ENCODE peak calls at places on chromosomes 11 and 22, in nine cellular contexts. D is activated T-cell treated with anti-CD3 and anti-CD28 coated beads, Interleukin-2, amount 50 U/mL, for 48 hours; T is activated naive CD8-positive, alpha-beta T cell treated with anti-CD3 and anti-CD28 coated beads, Interleukin-2, amount 50 U/mL, for 16 hours; F is HFF-Myc; Z is cardiac septum; L is dorsolateral prefrontal cortex; R is osteocyte; A is mucosa of gallbladder; G is memory B cell. Q is an unnamed sample.

GRCh38 chr11:47233989-47234668 is 14.5 kb downstream of the ACP2 start:
- DNase-seq in D (no peak), T (no peak), F (no peak), Z (no peak), L (no peak), R (no peak), A (no peak), G (no peak), Q (no peak)

GRCh38 chr11:14768789-14769188 is 123.2 kb downstream of the CYP2R1 start:
- DNase-seq in D (no peak), T (no peak), F (no peak), Z (no peak), L (no peak), R (no peak), A (no peak), G (no peak), Q (no peak)

GRCh38 chr11:38524945-38525344 is 1926.9 kb upstream of the RAG2 start:
- DNase-seq in D (no peak), T (no peak), F (no peak), Z (no peak), L (no peak), R (no peak), A (no peak), G (no peak), Q (no peak)

GRCh38 chr11:118171274-118172062 is 5.0 kb downstream of the SCN2B start:
- DNase-seq in D (peak), T (peak), F (no peak), Z (peak), L (peak), R (peak), A (peak), G (peak), Q (peak)

GRCh38 chr22:46551321-46551720 is 13.9 kb upstream of the CELSR1 start:
- DNase-seq in D (no peak), T (no peak), F (no peak), Z (no peak), L (no peak), R (no peak), A (no peak), G (no peak), Q (no peak)

GRCh38 chr11:73982595-73982989 is at the start of gene UCP2:
- DNase-seq in D (peak), T (peak), F (no peak), Z (peak), L (peak), R (peak), A (peak), G (no peak), Q (peak)

GRCh38 chr22:30763815-30764686 is 69.4 kb downstream of the OSBP2 start:
- DNase-seq in D (peak), T (peak), F (peak), Z (no peak), L (no peak), R (no peak), A (peak), G (peak), Q (peak)

GRCh38 chr22:18970180-18970947 is 34.3 kb upstream of the PRODH start:
- DNase-seq in D (peak), T (no peak), F (no peak), Z (no peak), L (no peak), R (no peak), A (no peak), G (peak), Q (peak)

GRCh38 chr22:27991586-27992293 is 72.7 kb upstream of the PITPNB start:
- DNase-seq in D (no peak), T (no peak), F (no peak), Z (peak), L (no peak), R (no peak), A (no peak), G (no peak), Q (no peak)

GRCh38 chr11:134856371-134856971 is 444.4 kb upstream of the B3GAT1 start:
- DNase-seq in D (no peak), T (no peak), F (no peak), Z (no peak), L (no peak), R (peak), A (no peak), G (no peak), Q (no peak)